ENCODE peak calls at places on chromosome X, in four cellular contexts. H is kidney tubule cell, M is adipocyte, O is NCI-H1417 treated with DMSO at 0.1 percent for 48 hours. T is an unnamed sample.

GRCh38 chrX:118745570-118745969 is 18.2 kb downstream of the IL13RA1 start:
- DNase-seq in H (no peak), M (peak), O (no peak), T (peak)

GRCh38 chrX:103776586-103776985 is at the start of gene PLP1:
- DNase-seq in H (no peak), M (no peak), O (no peak), T (no peak)

GRCh38 chrX:54446084-54446483 is 5.9 kb downstream of the TSR2 start:
- DNase-seq in H (no peak), M (no peak), O (no peak), T (no peak)

GRCh38 chrX:46727445-46727844 is 31.5 kb downstream of the SLC9A7 start:
- DNase-seq in H (no peak), M (peak), O (no peak), T (no peak)

GRCh38 chrX:125131146-125131545 is 188.5 kb upstream of the TEX13C start:
- DNase-seq in H (peak), M (no peak), O (no peak), T (peak)

GRCh38 chrX:27915617-27916016 is 65.6 kb downstream of the DCAF8L1 start:
- DNase-seq in H (peak), M (no peak), O (no peak), T (peak)

GRCh38 chrX:73446831-73447230 is at the start of gene CDX4:
- DNase-seq in H (no peak), M (no peak), O (no peak), T (no peak)

GRCh38 chrX:76279007-76279406 is 106.1 kb downstream of the PBDC1 start:
- DNase-seq in H (peak), M (peak), O (no peak), T (peak)

GRCh38 chrX:30530591-30530990 is 47.0 kb downstream of the TASL start:
- DNase-seq in H (peak), M (peak), O (no peak), T (peak)

T was measured in bronchial epithelial cell.